ENCODE peak calls at places on chromosomes 1 and 21, in four cellular contexts. Z is HepG2, J is H1, Y is K562. T is an unnamed sample.

GRCh38 chr1:48848035-48848434 is 71.3 kb upstream of the BEND5 start:
- DNase-seq in J (no peak), Z (no peak), Y (no peak), T (no peak)

GRCh38 chr1:78101051-78101450 is 55.3 kb downstream of the GIPC2 start:
- DNase-seq in Y (no peak), Z (no peak), J (no peak), T (no peak)

GRCh38 chr1:44822981-44823451 is 14.7 kb downstream of the BTBD19 start:
- DNase-seq in Z (no peak), J (no peak), Y (no peak), T (no peak)

GRCh38 chr21:45639206-45640000 is 4.1 kb upstream of the PCBP3 start:
- DNase-seq in J (no peak), Z (no peak), Y (no peak), T (no peak)

GRCh38 chr21:33388188-33388587 is 15.0 kb upstream of the IFNGR2 start:
- DNase-seq in J (no peak), Z (no peak), Y (no peak), T (no peak)

GRCh38 chr1:183841950-183842816 is 37.3 kb downstream of the RGL1 start:
- DNase-seq in Z (peak), Y (no peak), J (no peak), T (no peak)

GRCh38 chr1:195076682-195077081 is 1531.6 kb downstream of the KCNT2 start:
- DNase-seq in Z (no peak), J (no peak), Y (no peak), T (no peak)

GRCh38 chr1:226884966-226885820 is 14.8 kb downstream of the PSEN2 start:
- DNase-seq in Z (no peak), Y (no peak), J (no peak), T (no peak)

DNA sequence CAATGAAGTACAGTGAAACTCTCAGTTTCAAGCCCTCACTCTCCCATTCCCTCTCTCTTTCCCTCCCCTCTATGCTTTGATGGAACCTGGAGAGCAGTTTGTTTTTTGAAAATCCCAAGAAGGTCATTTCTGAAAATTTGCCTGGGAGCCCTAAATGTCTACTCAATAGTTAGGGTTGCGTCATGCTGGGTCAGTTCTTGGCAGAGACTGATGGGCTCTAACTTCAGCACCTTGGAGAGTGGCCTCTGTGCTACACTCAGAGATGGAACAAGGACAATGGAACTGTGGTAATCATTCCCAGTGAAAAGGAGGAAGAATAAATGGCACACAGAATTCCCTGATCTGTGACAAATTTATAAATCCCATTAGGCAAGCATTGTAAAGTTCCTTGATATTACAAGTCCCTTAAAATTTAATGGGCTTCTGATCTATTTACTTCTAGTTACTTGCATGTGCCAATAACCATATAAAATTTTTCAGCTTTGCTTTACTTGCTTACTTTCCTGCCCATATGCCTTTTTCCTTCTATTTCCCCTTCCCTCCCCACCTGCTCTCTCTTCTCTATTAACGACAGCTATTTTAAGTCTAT is 182.9 kb upstream of the KCND3 start:
- DNase-seq in Z (peak), J (peak), Y (peak), T (no peak)
- TF ChIP-seq MAFK in Z (no peak), J (no peak), Y (no peak), T (no peak)

DNA sequence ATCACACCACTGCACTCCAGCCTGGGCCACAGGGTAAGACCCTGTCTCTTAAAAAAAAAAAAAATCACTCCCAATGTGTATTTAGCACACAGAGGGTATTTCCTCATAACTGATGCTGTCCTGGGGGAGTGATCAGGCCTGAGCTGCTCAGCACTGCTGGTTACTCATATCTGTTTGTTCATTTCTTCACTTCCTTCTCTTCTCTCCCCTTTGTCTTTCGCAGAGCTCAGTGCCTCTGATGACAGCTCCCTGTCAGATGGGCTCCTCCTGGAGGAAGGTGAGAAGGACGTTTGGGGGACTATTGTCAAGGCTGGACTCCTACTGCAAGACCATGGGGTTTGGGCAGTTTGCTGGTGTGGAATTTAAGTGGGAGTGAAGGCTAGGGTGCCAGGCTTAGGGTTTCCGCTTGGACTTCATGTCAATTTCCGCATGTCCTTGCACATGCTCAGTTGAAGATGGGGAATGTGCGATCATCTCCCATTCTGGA is 13.0 kb downstream of the INAVA start:
- DNase-seq in Y (no peak), J (no peak), Z (peak), T (peak)
- TF ChIP-seq EP300 in Y (no peak), J (no peak), Z (peak), T (peak)

GRCh38 chr1:79982218-79982617 is 975.7 kb upstream of the ADGRL4 start:
- DNase-seq in J (no peak), Y (no peak), Z (no peak), T (no peak)
- TF ChIP-seq MAFK in J (no peak), Y (no peak), Z (no peak), T (no peak)

GRCh38 chr1:111990878-111991760 is 1.7 kb upstream of the KCND3 start:
- DNase-seq in Z (peak), Y (peak), J (peak), T (peak)
- TF ChIP-seq EP300 in Z (no peak), Y (no peak), J (no peak), T (no peak)

GRCh38 chr1:72649211-72649888 is 367.0 kb upstream of the NEGR1 start:
- DNase-seq in J (no peak), Z (no peak), Y (no peak), T (no peak)
- TF ChIP-seq MAFK in J (no peak), Z (no peak), Y (no peak), T (no peak)

GRCh38 chr1:28118640-28119307 is 30.4 kb upstream of the EYA3 start:
- DNase-seq in Z (no peak), Y (peak), J (no peak), T (no peak)

GRCh38 chr1:28111157-28111556 is 22.7 kb upstream of the EYA3 start:
- DNase-seq in Y (no peak), J (no peak), Z (no peak), T (no peak)

GRCh38 chr1:28114844-28115243 is 26.4 kb upstream of the EYA3 start:
- DNase-seq in J (no peak), Y (no peak), Z (no peak), T (no peak)

GRCh38 chr1:28112388-28113311 is 24.2 kb upstream of the EYA3 start:
- DNase-seq in Z (peak), Y (peak), J (no peak), T (peak)

GRCh38 chr1:28115267-28115666 is 26.9 kb upstream of the EYA3 start:
- DNase-seq in Z (no peak), J (no peak), Y (peak), T (no peak)
- TF ChIP-seq EP300 in Z (no peak), J (no peak), Y (peak), T (no peak)

GRCh38 chr1:57066980-57067615 is 101.3 kb upstream of the C8B start:
- DNase-seq in Y (no peak), Z (peak), J (no peak), T (no peak)

GRCh38 chr1:57067863-57068262 is 102.0 kb upstream of the C8B start:
- DNase-seq in Y (no peak), Z (no peak), J (no peak), T (no peak)

GRCh38 chr1:57072775-57073174 is 107.0 kb upstream of the C8B start:
- DNase-seq in Z (no peak), Y (peak), J (peak), T (no peak)
- TF ChIP-seq MAFK in Z (no peak), Y (no peak), J (no peak), T (no peak)

DNA sequence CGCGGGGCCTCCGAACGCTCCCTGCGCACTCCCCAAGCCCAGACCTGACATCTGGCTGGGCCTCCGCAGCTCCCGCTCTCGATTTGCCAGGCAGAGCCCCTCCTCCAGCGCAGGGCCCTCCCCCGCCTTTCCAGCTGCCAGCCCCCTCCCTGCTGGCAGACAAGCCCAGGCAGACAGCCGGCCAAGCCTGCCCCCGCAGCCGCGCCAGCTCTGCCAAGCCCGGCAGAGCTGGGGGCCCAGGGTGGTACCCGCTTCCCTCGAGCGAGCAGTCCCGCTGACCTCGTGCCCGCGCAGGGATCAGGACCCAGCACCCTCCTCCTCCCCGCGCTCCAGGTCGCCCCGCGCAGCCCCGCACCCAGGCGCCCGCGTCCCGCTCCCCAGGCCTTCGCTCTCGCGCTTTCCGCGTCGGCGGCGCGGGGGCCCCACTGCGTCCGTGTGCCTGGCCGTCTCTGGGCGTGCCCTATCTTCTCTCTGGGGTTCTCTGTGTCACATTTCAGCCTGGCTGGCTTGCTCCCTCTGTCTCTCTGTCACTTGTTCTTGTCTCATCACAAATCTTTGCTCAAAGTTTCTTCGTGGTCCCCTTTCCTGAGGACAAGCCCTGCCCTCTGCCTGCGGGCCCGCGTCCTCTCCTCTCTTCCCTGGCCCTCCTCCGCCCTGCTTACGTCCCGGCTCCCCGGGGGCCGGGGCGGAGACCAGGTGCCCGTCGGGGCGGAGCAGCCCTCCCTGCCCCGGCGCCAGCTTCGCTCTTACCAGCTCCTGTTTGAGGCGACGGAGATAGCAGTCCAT is 566 bp downstream of the INKA2 start:
- DNase-seq in J (peak), Z (peak), Y (peak), T (peak)
- TF ChIP-seq EP300 in J (no peak), Z (no peak), Y (no peak), T (no peak)

DNA sequence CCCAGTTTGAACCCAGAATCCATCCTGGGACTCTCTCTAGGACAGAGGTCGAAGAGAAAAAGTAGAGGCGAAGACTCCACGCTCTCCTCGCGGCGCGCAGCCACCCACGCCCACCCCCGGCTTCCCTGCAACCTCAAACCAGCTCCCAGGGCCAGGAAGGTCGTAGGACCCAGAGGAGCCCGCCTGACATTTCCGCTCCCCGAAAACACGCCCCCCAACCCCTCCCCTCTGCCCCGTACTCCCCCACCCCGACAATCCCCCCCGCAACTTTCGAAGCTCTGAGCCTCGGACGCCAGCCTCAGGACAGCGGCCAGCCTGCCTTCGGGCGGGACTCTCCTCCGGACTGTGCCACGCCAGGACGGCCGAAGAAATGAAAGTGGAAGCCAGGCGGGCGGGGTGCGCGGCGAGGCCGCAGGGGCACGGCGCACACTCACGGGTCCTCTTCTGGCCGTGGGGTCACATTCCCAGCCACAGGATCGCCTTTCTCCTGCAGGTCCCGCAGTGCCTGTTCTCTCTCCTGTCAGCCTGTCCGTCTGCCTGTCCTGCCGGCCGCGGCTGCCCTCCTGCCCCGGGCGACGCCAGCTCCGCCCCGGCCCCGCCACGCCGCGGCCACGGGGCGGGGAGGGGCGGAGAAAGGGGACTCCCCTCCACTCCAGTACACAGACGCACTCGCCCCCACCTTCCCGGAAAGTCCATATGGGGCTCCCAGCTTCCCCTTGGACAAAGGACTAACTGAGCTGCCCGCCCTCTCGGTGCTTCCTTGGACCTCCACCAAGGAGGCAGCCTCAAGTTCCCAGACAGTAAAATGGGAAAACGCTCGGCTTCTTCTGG is at the start of gene MOB3C:
- DNase-seq in Z (no peak), Y (peak), J (peak), T (peak)
- TF ChIP-seq MAFK in Z (no peak), Y (no peak), J (no peak), T (no peak)

GRCh38 chr1:81600878-81601658 is 199.7 kb upstream of the ADGRL2 start:
- DNase-seq in Y (no peak), Z (no peak), J (no peak), T (no peak)

GRCh38 chr1:81596341-81596740 is 204.4 kb upstream of the ADGRL2 start:
- DNase-seq in J (no peak), Y (no peak), Z (no peak), T (no peak)

GRCh38 chr1:81600363-81600762 is 200.4 kb upstream of the ADGRL2 start:
- DNase-seq in Y (no peak), Z (no peak), J (no peak), T (no peak)

GRCh38 chr1:81598623-81599022 is 202.1 kb upstream of the ADGRL2 start:
- DNase-seq in Y (no peak), Z (no peak), J (no peak), T (no peak)

DNA sequence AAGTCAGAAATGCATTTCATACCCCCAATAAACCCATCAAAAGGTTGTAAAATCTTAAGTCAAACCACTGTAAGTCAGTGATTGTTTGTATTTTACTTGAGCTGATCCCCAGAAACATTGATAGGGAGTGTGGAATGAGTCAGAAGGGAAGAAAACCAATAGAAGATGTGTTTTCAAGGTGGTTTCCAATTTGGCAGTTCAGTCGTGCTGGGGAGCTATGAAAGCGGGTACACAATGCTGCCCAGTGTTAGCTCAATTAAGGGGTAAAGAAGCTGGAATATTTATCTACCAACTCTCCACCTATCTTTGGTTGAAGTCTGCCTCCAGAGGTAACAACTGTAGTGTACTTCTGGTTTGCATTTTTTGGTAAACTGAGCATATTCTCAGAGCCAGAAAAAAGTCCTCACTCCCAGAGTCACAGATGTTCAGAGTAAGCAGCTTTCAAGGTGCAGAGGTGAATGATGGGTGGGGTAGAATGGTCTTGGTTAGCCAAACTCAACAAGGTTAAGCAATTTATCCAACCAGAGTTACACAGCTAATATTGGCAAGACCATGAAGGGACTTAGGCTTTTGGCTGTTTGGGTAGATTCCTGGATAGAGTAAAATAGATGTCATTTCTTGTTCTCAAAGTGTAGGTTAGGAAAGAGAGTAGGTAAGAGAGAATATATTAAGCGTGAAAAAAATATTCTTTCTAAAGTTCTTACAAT is 202.9 kb upstream of the ADGRL2 start:
- DNase-seq in Z (no peak), J (no peak), Y (no peak), T (no peak)
- TF ChIP-seq EP300 in Z (no peak), J (no peak), Y (no peak), T (no peak)

T was measured in A549.